ENCODE peak calls at places on chromosomes 16 and 17, in five cellular contexts. O, A, X, I and M are unnamed samples.

GRCh38 chr16:783404-784161 is 4.6 kb downstream of the RPUSD1 start:
- DNase-seq in O (no peak), A (no peak), X (peak; percentile 40), I (peak; percentile 8), M (no peak)

GRCh38 chr16:4313563-4314531 is 2.0 kb upstream of the GLIS2 start:
- DNase-seq in O (peak; percentile 54), A (peak; percentile 80), X (no peak), I (peak; percentile 32), M (no peak)

GRCh38 chr16:14564881-14565687 is 65.0 kb downstream of the PARN start:
- DNase-seq in O (no peak), A (peak; percentile 52), X (no peak), I (peak; percentile 21), M (no peak)

GRCh38 chr17:34236341-34236892 is 18.7 kb upstream of the CCL2 start:
- DNase-seq in O (no peak), A (no peak), X (no peak), I (no peak), M (no peak)

GRCh38 chr17:6374761-6375312 is 60.1 kb downstream of the AIPL1 start:
- DNase-seq in O (no peak), A (no peak), X (no peak), I (peak; percentile 90), M (no peak)

GRCh38 chr17:79098282-79098867 is 23.8 kb downstream of the ENGASE start:
- DNase-seq in O (no peak), A (no peak), X (no peak), I (no peak), M (no peak)

GRCh38 chr17:78412403-78412802 is 34.0 kb downstream of the PGS1 start:
- DNase-seq in O (no peak), A (no peak), X (no peak), I (peak; percentile 22), M (no peak)

GRCh38 chr17:63634163-63634562 is 11.9 kb downstream of the MAP3K3 start:
- DNase-seq in O (no peak), A (no peak), X (no peak), I (peak; percentile 10), M (no peak)

GRCh38 chr17:16935241-16935663 is 36.7 kb downstream of the TNFRSF13B start:
- DNase-seq in O (no peak), A (no peak), X (no peak), I (no peak), M (no peak)

GRCh38 chr17:19728114-19728495 is 11.7 kb upstream of the SLC47A2 start:
- DNase-seq in O (peak; percentile 86), A (peak; percentile 90), X (peak; percentile 79), I (peak; percentile 50), M (peak; percentile 89)

GRCh38 chr17:56898874-56899273 is 15.0 kb downstream of the TRIM25 start:
- DNase-seq in O (no peak), A (no peak), X (no peak), I (no peak), M (no peak)

GRCh38 chr17:63918305-63918704 is 334 bp downstream of the GH1 start:
- DNase-seq in O (no peak), A (no peak), X (no peak), I (no peak), M (no peak)

GRCh38 chr17:41667280-41668008 is 21.2 kb upstream of the EIF1 start:
- DNase-seq in O (no peak), A (no peak), X (no peak), I (no peak), M (no peak)

GRCh38 chr17:37088913-37089312 is 140.2 kb downstream of the AATF start:
- DNase-seq in O (no peak), A (no peak), X (no peak), I (no peak), M (no peak)

GRCh38 chr17:80125656-80126448 is 21.1 kb downstream of the EIF4A3 start:
- DNase-seq in O (no peak), A (no peak), X (no peak), I (peak; percentile 90), M (peak; percentile 1)

GRCh38 chr16:85420501-85421337 is 192.4 kb upstream of the GSE1 start:
- DNase-seq in O (peak; percentile 72), A (peak; percentile 77), X (peak; percentile 59), I (peak; percentile 21), M (peak; percentile 67)

GRCh38 chr16:67399749-67400704 is 6.7 kb upstream of the TPPP3 start:
- DNase-seq in O (no peak), A (peak; percentile 65), X (no peak), I (no peak), M (no peak)

GRCh38 chr17:47225436-47225858 is 16.3 kb downstream of the MYL4 start:
- DNase-seq in O (no peak), A (no peak), X (peak; percentile 73), I (peak; percentile 89), M (peak; percentile 90)